ENCODE peak calls at places on chromosomes 2 and 18, in four cellular contexts. One of them, this sample, is unnamed.

GRCh38 chr18:13503839-13504238 is 222.5 kb downstream of the FAM210A start:
- DNase-seq in HepG2: no peak
- DNase-seq in K562: no peak
- DNase-seq in GM12878: no peak
- DNase-seq in this sample: no peak

GRCh38 chr2:103788875-103789715 is 1027.3 kb downstream of the TMEM182 start:
- DNase-seq in HepG2: peak; percentile 4
- DNase-seq in K562: no peak
- DNase-seq in GM12878: no peak
- DNase-seq in this sample: no peak

GRCh38 chr18:53795061-53795460 is 429.4 kb downstream of the MBD2 start:
- DNase-seq in HepG2: no peak
- DNase-seq in K562: no peak
- DNase-seq in GM12878: no peak
- DNase-seq in this sample: no peak

GRCh38 chr18:13232971-13233565 is 14.5 kb downstream of the LDLRAD4 start:
- DNase-seq in HepG2: no peak
- DNase-seq in K562: no peak
- DNase-seq in GM12878: no peak
- DNase-seq in this sample: no peak

GRCh38 chr18:54557958-54558357 is 33.1 kb upstream of the DYNAP start:
- DNase-seq in HepG2: no peak
- DNase-seq in K562: no peak
- DNase-seq in GM12878: no peak
- DNase-seq in this sample: no peak

GRCh38 chr2:96374211-96374951 is 38.8 kb downstream of the NCAPH start:
- DNase-seq in HepG2: no peak
- DNase-seq in K562: no peak
- DNase-seq in GM12878: no peak
- DNase-seq in this sample: peak; percentile 64

GRCh38 chr2:173997269-173997668 is 32.1 kb upstream of the SP3 start:
- DNase-seq in HepG2: no peak
- DNase-seq in K562: no peak
- DNase-seq in GM12878: peak; percentile 63
- DNase-seq in this sample: no peak

GRCh38 chr2:58925676-58926081 is 684.6 kb upstream of the FANCL start:
- DNase-seq in HepG2: no peak
- DNase-seq in K562: no peak
- DNase-seq in GM12878: no peak
- DNase-seq in this sample: no peak

GRCh38 chr2:151071382-151071781 is 190.3 kb downstream of the RBM43 start:
- DNase-seq in HepG2: no peak
- DNase-seq in K562: no peak
- DNase-seq in GM12878: no peak
- DNase-seq in this sample: no peak

GRCh38 chr18:37484893-37485834 is 80.4 kb downstream of the CELF4 start:
- DNase-seq in HepG2: no peak
- DNase-seq in K562: peak; percentile 81
- DNase-seq in GM12878: no peak
- DNase-seq in this sample: no peak

GRCh38 chr2:240466579-240467148 is 31.2 kb downstream of the GPC1 start:
- DNase-seq in HepG2: no peak
- DNase-seq in K562: no peak
- DNase-seq in GM12878: no peak
- DNase-seq in this sample: peak; percentile 33

GRCh38 chr2:240432820-240433801 is 2.4 kb upstream of the GPC1 start:
- DNase-seq in HepG2: no peak
- DNase-seq in K562: no peak
- DNase-seq in GM12878: no peak
- DNase-seq in this sample: no peak

GRCh38 chr18:79560861-79561210 is 118.8 kb upstream of the CTDP1 start:
- DNase-seq in HepG2: no peak
- DNase-seq in K562: no peak
- DNase-seq in GM12878: no peak
- DNase-seq in this sample: no peak

GRCh38 chr18:63177822-63178525 is 141.6 kb downstream of the BCL2 start:
- DNase-seq in HepG2: no peak
- DNase-seq in K562: no peak
- DNase-seq in GM12878: no peak
- DNase-seq in this sample: no peak

GRCh38 chr2:181196401-181196800 is 216.0 kb downstream of the UBE2E3 start:
- DNase-seq in HepG2: no peak
- DNase-seq in K562: no peak
- DNase-seq in GM12878: no peak
- DNase-seq in this sample: no peak

GRCh38 chr2:102063360-102063947 is 71.7 kb downstream of the IL1R2 start:
- DNase-seq in HepG2: no peak
- DNase-seq in K562: no peak
- DNase-seq in GM12878: no peak
- DNase-seq in this sample: no peak

GRCh38 chr2:19809206-19809605 is 92.6 kb downstream of the TTC32 start:
- DNase-seq in HepG2: no peak
- DNase-seq in K562: no peak
- DNase-seq in GM12878: no peak
- DNase-seq in this sample: no peak

GRCh38 chr2:187982668-187983067 is 309.0 kb upstream of the GULP1 start:
- DNase-seq in HepG2: no peak
- DNase-seq in K562: no peak
- DNase-seq in GM12878: peak; percentile 40
- DNase-seq in this sample: no peak

GRCh38 chr2:26438926-26439325 is 37.2 kb downstream of the DRC1 start:
- DNase-seq in HepG2: no peak
- DNase-seq in K562: no peak
- DNase-seq in GM12878: no peak
- DNase-seq in this sample: no peak

GRCh38 chr18:76398295-76398694 is 96.7 kb downstream of the ZNF516 start:
- DNase-seq in HepG2: no peak
- DNase-seq in K562: no peak
- DNase-seq in GM12878: no peak
- DNase-seq in this sample: no peak

GRCh38 chr2:48450256-48450655 is 79.7 kb upstream of the STON1 start:
- DNase-seq in HepG2: no peak
- DNase-seq in K562: no peak
- DNase-seq in GM12878: no peak
- DNase-seq in this sample: no peak

GRCh38 chr2:48452108-48452507 is 77.8 kb upstream of the STON1 start:
- DNase-seq in HepG2: no peak
- DNase-seq in K562: no peak
- DNase-seq in GM12878: no peak
- DNase-seq in this sample: peak; percentile 62

GRCh38 chr2:48448274-48449061 is 81.5 kb upstream of the STON1 start:
- DNase-seq in HepG2: peak; percentile 85
- DNase-seq in K562: no peak
- DNase-seq in GM12878: peak; percentile 53
- DNase-seq in this sample: no peak

GRCh38 chr2:48454504-48454903 is 75.5 kb upstream of the STON1 start:
- DNase-seq in HepG2: no peak
- DNase-seq in K562: no peak
- DNase-seq in GM12878: no peak
- DNase-seq in this sample: no peak

GRCh38 chr2:48450936-48451602 is 78.9 kb upstream of the STON1 start:
- DNase-seq in HepG2: no peak
- DNase-seq in K562: no peak
- DNase-seq in GM12878: no peak
- DNase-seq in this sample: peak; percentile 45
- TF ChIP-seq EP300 in HepG2: no peak
- TF ChIP-seq EP300 in K562: no peak
- TF ChIP-seq EP300 in GM12878: no peak
- TF ChIP-seq EP300 in this sample: no peak

DNA sequence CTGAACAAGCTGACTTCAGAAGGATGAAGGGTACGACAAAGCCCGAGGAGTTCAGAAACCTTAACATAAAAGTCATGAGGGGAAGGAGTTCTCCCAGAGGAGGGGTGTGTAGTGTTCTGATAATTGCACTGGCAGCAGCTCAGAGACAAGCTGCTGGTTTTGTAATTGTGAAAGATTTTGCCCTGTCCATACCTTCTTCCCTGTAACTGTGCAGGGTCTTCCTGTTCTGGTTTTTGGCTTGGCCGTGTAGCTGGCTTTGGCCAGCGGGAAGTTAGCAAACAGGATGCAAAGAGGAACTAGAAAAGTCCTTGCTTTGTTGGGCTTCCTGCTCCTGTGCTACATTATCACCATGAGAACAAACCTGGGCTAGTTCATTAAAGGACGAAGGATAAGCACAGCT is 160.7 kb downstream of the LPIN1 start:
- DNase-seq in HepG2: no peak
- DNase-seq in K562: no peak
- DNase-seq in GM12878: no peak
- DNase-seq in this sample: no peak
- TF ChIP-seq YY1 in HepG2: no peak
- TF ChIP-seq YY1 in K562: no peak
- TF ChIP-seq YY1 in GM12878: no peak
- TF ChIP-seq YY1 in this sample: no peak

DNA sequence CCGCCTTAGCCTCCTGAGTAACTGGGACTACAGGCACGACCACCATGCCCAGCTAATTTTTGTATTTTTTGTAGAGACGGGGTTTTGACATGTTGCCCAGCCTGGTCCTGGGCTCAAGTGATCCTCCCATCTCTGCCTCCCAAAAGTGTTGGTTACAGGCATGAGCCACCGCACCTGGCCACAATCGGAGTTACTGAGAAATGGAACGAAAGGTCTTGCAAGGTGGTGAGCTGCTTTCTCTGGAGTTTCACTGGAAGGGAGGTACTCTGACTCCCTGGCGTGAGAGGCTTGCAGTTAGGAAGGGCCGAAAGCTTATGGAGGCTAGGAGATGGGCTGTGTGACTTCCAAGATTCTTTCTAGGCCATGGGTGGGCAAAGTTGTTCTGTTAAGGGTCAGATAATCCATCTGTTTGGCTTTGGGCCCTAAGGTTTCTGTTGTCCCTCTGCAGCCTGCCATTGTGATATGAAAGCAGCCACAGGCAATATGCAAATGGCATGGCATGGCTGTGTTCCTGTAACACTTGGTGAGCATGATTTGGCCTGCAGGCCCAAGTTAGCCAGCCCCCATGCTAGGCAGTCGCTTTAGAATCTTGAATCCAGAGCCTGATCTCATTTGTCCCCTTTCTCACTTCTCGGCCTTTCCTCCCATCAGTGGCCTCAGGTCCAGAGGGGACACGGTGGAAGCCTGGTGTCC is 7.9 kb downstream of the EFHD1 start:
- DNase-seq in HepG2: no peak
- DNase-seq in K562: no peak
- DNase-seq in GM12878: no peak
- DNase-seq in this sample: no peak
- TF ChIP-seq REST in HepG2: no peak
- TF ChIP-seq REST in K562: no peak
- TF ChIP-seq REST in GM12878: no peak
- TF ChIP-seq REST in this sample: no peak

GRCh38 chr2:129233751-129234406 is 745.6 kb upstream of the RAB6C start:
- DNase-seq in HepG2: no peak
- DNase-seq in K562: no peak
- DNase-seq in GM12878: no peak
- DNase-seq in this sample: peak; percentile 17
- TF ChIP-seq EP300 in HepG2: no peak
- TF ChIP-seq EP300 in K562: no peak
- TF ChIP-seq EP300 in GM12878: no peak
- TF ChIP-seq EP300 in this sample: no peak

GRCh38 chr18:8800445-8800844 is 95.1 kb downstream of the MTCL1 start:
- DNase-seq in HepG2: no peak
- DNase-seq in K562: no peak
- DNase-seq in GM12878: no peak
- DNase-seq in this sample: no peak
- TF ChIP-seq YY1 in HepG2: no peak
- TF ChIP-seq YY1 in K562: no peak
- TF ChIP-seq YY1 in GM12878: no peak
- TF ChIP-seq YY1 in this sample: no peak

DNA sequence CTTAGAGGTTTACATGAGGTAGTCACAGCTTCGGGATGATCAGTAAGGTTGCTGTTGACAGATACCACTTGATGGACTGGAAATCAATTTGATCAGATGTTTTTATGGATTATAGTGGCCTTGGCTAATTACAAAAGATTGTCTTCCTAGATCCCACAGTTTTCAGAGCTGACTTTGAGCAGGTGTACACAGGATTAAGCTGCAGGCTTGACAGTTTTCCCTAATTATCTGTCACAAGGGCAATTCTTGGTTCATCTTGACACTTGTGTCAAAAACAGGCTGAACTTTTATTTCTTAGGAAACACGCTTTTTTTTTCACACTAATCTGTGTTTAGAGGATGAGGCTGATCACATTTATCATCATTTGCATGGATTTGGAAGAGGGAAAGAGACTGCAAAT is 824.0 kb upstream of the PIK3C3 start:
- DNase-seq in HepG2: no peak
- DNase-seq in K562: no peak
- DNase-seq in GM12878: no peak
- DNase-seq in this sample: no peak
- TF ChIP-seq REST in HepG2: no peak
- TF ChIP-seq REST in K562: no peak
- TF ChIP-seq REST in GM12878: no peak
- TF ChIP-seq REST in this sample: no peak

GRCh38 chr2:223635080-223635479 is 32.9 kb upstream of the SCG2 start:
- DNase-seq in HepG2: no peak
- DNase-seq in K562: no peak
- DNase-seq in GM12878: no peak
- DNase-seq in this sample: no peak

GRCh38 chr2:223643310-223643709 is 41.1 kb upstream of the SCG2 start:
- DNase-seq in HepG2: no peak
- DNase-seq in K562: no peak
- DNase-seq in GM12878: no peak
- DNase-seq in this sample: no peak

GRCh38 chr2:223642496-223642895 is 40.3 kb upstream of the SCG2 start:
- DNase-seq in HepG2: no peak
- DNase-seq in K562: no peak
- DNase-seq in GM12878: no peak
- DNase-seq in this sample: no peak

GRCh38 chr2:223644116-223644515 is 42.0 kb upstream of the SCG2 start:
- DNase-seq in HepG2: no peak
- DNase-seq in K562: no peak
- DNase-seq in GM12878: no peak
- DNase-seq in this sample: no peak

DNA sequence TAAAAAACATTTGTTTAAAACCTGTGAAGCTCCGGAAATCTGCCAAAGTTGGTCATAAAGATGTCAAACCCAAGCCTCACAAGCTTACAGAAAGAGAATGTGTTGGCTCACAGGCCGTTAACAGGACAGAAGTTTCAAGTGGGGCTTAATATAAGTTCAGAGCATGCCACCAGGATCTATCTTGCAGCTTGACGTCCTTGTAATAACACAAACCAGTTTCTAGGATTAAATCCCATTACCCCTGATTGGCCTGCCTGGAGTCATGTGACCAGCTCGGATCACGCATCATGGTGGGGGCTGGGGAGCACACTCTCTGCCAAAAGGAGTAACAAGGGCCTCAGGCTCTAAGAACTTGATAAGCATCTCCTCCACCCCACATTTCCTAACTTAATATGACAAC is 38.9 kb upstream of the SCG2 start:
- DNase-seq in HepG2: no peak
- DNase-seq in K562: peak; percentile 31
- DNase-seq in GM12878: no peak
- DNase-seq in this sample: peak; percentile 14
- TF ChIP-seq EP300 in HepG2: no peak
- TF ChIP-seq EP300 in K562: no peak
- TF ChIP-seq EP300 in GM12878: no peak
- TF ChIP-seq EP300 in this sample: no peak

This sample was measured in SK-N-SH.